ENCODE peak calls at places on chromosomes 6 and 20, in five cellular contexts. T is A549, C is keratinocyte, N is adrenal gland, I is nephron progenitor cell. X is an unnamed sample.
A peak's percentile ranks its signal among the peaks of the same experiment; 100 is the strongest.

GRCh38 chr6:315226-315625 is 22.9 kb downstream of the DUSP22 start:
- DNase-seq in T (no peak), C (no peak), N (no peak), I (no peak), X (no peak)

GRCh38 chr20:50969912-50970311 is 11.3 kb downstream of the MOCS3 start:
- DNase-seq in I (no peak), T (no peak), C (no peak), N (no peak), X (no peak)

GRCh38 chr20:56636701-56637100 is 7.6 kb downstream of the TFAP2C start:
- DNase-seq in T (no peak), C (peak; percentile 81), I (no peak), N (no peak), X (no peak)

GRCh38 chr6:6703720-6704422 is 115.4 kb downstream of the LY86 start:
- DNase-seq in C (no peak), I (no peak), T (no peak), N (no peak), X (no peak)

GRCh38 chr6:3427740-3428085 is 29.1 kb downstream of the SLC22A23 start:
- DNase-seq in T (no peak), I (no peak), N (peak; percentile 91), C (no peak), X (no peak)

GRCh38 chr6:150081702-150082101 is 12.8 kb upstream of the ULBP3 start:
- DNase-seq in C (no peak), N (no peak), T (no peak), I (no peak), X (no peak)

GRCh38 chr20:43916875-43917371 is 2.3 kb downstream of the TOX2 start:
- DNase-seq in T (no peak), I (no peak), C (no peak), N (no peak), X (no peak)

GRCh38 chr20:50273601-50274491 is 83.2 kb downstream of the CEBPB start:
- DNase-seq in I (no peak), C (no peak), N (peak; percentile 74), T (peak; percentile 47), X (no peak)

GRCh38 chr20:37521091-37521771 is at the start of gene NNAT:
- DNase-seq in N (peak; percentile 54), T (no peak), C (no peak), I (peak; percentile 75), X (no peak)

GRCh38 chr6:134175532-134176282 is 123.3 kb upstream of the SLC2A12 start:
- DNase-seq in T (peak; percentile 70), I (no peak), N (peak; percentile 89), C (no peak), X (no peak)

GRCh38 chr6:90413867-90414266 is 117.2 kb upstream of the BACH2 start:
- DNase-seq in T (no peak), N (no peak), C (no peak), I (peak; percentile 66), X (peak; percentile 33)

GRCh38 chr6:26365633-26365995 is 616 bp downstream of the BTN3A2 start:
- DNase-seq in I (no peak), N (no peak), C (no peak), T (no peak), X (no peak)

GRCh38 chr20:3768342-3769130 is 983 bp upstream of the ADISSP start:
- DNase-seq in I (peak; percentile 91), C (no peak), T (peak; percentile 90), N (peak; percentile 88), X (peak; percentile 80)

GRCh38 chr6:113018351-113019151 is 671.4 kb downstream of the RFPL4B start:
- DNase-seq in N (peak; percentile 64), C (peak; percentile 21), T (no peak), I (no peak), X (no peak)

GRCh38 chr20:11452326-11452725 is 465.4 kb upstream of the BTBD3 start:
- DNase-seq in I (no peak), T (no peak), C (no peak), N (no peak), X (no peak)

GRCh38 chr6:166772518-166772917 is 145.5 kb upstream of the RPS6KA2 start:
- DNase-seq in N (no peak), C (no peak), T (no peak), I (no peak), X (peak; percentile 3)
- TF ChIP-seq CTCF in N (no peak), C (peak; percentile 24), T (peak; percentile 15), I (no peak), X (no peak)

DNA sequence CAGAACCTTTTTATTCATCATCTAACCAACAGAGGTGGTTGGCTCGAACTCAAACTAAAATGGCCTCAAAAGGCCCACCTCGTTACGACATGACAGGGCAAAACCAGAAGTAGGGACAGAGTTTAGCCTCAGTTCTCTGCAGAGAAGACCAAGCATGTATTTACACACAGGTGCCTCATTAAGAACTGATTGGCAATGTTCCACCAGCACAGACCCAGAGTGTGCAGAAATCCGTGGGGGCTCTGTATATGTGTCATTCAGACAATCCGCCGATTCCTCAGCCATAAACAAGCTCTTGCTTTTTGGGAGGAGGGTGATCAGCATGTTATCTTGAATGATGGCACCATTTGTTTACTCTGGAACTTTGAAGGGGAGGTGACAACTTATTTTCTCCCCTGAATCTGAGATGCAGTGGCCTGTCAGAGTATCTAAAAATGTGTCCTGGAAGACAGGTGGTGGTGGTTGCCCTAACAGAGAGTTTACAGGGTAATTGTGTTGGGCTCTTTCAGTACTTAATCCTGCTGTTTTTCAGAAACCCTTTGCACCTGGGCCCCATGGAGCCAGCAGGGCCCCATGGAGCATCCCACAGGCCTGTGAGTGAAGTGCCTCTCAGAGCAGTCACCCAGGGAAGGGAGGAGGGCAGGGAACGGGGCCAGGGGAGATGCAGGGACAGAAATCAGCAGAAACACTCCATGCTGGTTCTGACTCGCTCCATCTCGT is 29.1 kb upstream of the C20orf203 start:
- DNase-seq in C (no peak), N (no peak), T (no peak), I (no peak), X (no peak)
- TF ChIP-seq CTCF in C (no peak), N (no peak), T (no peak), I (no peak), X (no peak)

DNA sequence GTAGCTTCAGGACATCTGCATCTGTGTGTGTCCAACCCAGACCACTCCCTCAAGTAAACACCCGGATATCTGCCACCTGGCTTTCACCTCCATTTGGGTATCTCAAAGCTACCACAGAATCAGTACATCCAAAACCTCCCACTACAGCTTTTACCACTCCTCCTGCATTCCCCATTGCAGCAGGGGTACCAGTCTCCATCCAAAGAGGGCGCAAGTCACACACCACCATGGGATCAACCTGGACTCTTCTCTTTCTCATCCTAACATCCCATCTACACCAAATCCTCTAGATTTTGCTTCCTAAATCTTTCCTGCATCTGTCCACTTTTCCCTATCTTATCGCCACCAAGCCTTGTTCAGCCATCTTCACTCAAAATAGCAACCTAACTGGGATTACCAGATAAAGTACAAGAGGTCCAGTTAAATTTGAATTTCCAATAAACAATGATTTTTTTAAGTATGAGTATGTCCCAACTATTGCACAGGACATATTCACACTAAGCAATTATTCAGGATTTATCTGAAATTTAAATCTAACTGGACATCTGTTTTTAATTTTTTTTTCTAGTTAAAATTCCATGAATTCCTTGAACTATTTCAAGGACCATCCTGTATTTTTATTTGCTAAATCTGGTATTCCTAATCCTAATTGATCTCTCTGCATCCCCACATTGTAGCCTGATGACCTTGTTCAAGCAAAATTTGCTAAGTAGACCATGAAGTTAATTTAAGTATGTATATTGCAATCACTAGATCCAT is 164.3 kb upstream of the MLN start:
- DNase-seq in N (no peak), I (no peak), C (no peak), T (peak; percentile 11), X (no peak)
- TF ChIP-seq CTCF in N (no peak), I (peak; percentile 45), C (peak; percentile 41), T (peak; percentile 8), X (peak; percentile 15)

DNA sequence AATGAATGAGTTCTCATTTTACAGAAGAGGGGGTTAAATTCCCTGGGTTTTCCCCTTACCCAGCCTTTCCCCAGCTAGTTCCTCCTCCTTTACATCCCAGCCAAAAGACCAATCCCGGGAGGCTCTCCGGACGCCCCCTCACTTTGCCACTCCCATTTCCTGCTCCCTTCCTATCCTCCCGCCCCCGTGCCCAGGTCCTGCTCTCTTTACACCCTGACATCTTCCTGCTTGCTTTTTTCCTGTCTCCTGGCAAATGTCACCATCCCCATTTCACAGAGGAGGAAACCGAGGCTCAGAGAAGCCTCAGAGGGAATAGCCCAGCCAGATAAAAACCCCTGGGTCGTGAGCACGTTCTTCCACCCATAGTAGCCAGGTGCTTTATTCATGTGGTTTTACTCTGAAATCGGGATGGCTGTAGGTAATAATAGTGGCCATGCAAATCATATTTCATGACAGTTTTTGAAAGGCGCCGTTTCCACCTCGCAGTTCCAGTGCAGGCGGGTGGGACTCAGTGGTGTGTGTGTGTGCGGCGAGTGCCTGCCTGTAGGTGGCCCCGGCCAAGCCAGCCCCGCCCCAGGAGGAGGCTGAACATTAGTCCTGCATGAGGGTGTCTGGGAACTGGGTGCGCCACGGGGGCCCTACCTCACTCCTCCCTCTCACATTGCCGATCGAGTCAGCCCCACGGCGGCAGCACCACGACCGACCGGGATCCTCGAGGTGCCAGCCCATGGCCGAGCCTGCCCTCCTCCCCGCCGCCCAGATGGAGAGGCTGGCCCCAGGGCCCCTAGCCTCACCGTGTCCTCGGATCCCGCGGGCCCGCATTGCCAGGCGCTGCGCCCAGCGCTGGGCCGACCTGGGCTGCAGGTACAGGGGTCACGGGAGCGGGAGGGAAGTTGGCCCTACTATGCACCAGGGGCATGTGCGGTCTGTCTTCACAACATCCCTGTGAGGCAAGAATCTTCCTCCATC is at the start of gene ARHGAP40:
- DNase-seq in C (no peak), I (peak; percentile 49), N (no peak), T (no peak), X (peak; percentile 30)
- TF ChIP-seq CTCF in C (peak; percentile 41), I (no peak), N (no peak), T (no peak), X (no peak)

DNA sequence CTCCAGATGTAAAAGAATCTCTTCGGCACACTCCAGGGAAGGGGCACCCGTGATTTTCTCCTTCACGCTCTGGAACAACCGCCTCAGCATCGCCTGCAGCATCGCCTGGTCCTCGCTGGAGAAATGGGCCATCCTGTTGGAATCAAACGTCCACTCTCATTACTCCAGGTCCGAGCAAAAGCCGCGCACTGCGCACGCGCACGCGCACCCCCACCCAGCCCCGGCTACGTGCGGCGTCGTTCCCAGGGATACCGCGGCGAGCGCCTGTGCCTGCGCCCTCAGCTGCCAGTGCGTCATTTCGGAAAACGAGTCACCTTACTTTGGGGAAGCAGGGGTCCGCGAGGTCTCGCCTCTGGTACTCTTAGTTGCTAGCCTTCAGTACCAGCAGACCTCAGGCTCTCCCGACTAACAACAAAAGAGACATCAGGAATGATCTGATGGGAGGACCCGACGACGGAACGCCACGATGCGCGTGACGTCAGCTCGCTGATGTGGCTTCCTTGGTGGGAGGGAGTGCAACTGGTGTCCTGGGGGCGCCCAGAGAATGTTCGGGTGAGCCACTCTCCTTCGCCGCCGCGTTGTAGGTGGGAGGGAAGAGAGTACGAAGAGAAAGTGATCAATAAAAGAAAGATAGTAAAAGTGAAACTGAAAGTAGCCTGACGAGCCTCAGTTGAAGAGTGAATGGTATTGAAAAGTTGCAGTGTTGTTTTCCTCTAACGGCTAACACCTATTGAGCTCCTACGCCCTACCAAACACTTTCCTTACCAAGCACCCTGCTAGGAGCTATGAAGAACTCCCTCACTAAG is at the start of gene TBC1D32:
- DNase-seq in I (peak; percentile 91), C (peak; percentile 28), T (peak; percentile 88), N (peak; percentile 97), X (peak; percentile 93)
- TF ChIP-seq CTCF in I (no peak), C (no peak), T (no peak), N (no peak), X (no peak)

DNA sequence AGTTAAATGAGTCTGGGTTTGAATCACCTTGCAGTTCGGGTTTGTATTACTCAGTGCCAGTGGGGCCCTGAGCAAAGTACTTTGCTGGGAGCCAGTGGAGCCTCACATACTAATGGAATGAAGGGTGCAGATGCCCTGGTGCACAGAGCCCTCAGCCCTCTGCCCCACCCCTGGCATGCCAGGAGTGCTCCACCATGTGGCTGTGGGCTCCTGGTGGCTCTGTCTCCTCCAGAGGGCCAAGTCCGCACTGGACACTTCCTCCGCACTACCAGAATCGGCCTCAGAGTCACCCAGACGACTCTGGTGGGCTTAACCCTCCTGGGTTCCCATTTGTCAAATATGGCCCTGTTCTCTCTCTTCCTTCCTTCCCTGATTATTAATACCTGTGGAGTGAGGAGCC is 94.0 kb downstream of the STK35 start:
- DNase-seq in C (no peak), T (no peak), N (no peak), I (no peak), X (no peak)
- TF ChIP-seq CTCF in C (no peak), T (no peak), N (no peak), I (no peak), X (no peak)

X was measured in endothelial cell.